ENCODE peak calls at places on chromosome 15, in nine cellular contexts. A is NB4, B is GM12878, S is K562, V is ovary, H is heart left ventricle, Y is HCT116, Z is breast epithelium, U is A549. W is an unnamed sample.

GRCh38 chr15:93829115-93829849 is 402.1 kb upstream of the MCTP2 start:
- DNase-seq in S (no peak), V (no peak), H (peak; percentile 29), A (peak; percentile 88), Z (no peak), B (no peak), U (peak; percentile 7), Y (no peak), W (no peak)

GRCh38 chr15:40115670-40116093 is 7.0 kb upstream of the BMF start:
- DNase-seq in Z (peak; percentile 84), B (peak; percentile 83), U (no peak), A (peak; percentile 97), Y (no peak), S (no peak), V (no peak), H (peak; percentile 71), W (no peak)

GRCh38 chr15:59437777-59438574 is at the start of gene FAM81A:
- DNase-seq in Y (peak; percentile 36), U (peak; percentile 73), A (peak; percentile 60), H (peak; percentile 94), Z (peak; percentile 34), B (no peak), V (peak; percentile 93), S (peak; percentile 3), W (peak; percentile 47)

GRCh38 chr15:42165081-42165480 is 8.6 kb upstream of the PLA2G4F start:
- DNase-seq in B (no peak), A (peak; percentile 70), V (no peak), Y (no peak), H (no peak), U (no peak), S (no peak), Z (no peak), W (peak; percentile 25)

GRCh38 chr15:86016750-86017149 is 62.9 kb upstream of the AGBL1 start:
- DNase-seq in A (peak; percentile 4), U (no peak), H (no peak), V (no peak), Y (no peak), B (no peak), Z (no peak), S (no peak), W (no peak)

GRCh38 chr15:91604122-91604521 is 249.4 kb upstream of the SLCO3A1 start:
- DNase-seq in Y (no peak), H (no peak), Z (no peak), U (no peak), V (no peak), S (no peak), B (no peak), A (no peak), W (no peak)

GRCh38 chr15:39127151-39127815 is 453.6 kb upstream of the THBS1 start:
- DNase-seq in H (no peak), A (no peak), Y (no peak), S (peak; percentile 6), Z (no peak), B (no peak), V (no peak), U (peak; percentile 38), W (no peak)

GRCh38 chr15:63048986-63049665 is 6.6 kb downstream of the TPM1 start:
- DNase-seq in V (peak; percentile 69), Z (peak; percentile 51), U (peak; percentile 85), Y (no peak), A (peak; percentile 52), S (peak; percentile 77), B (no peak), H (peak; percentile 77), W (peak; percentile 66)

GRCh38 chr15:76346666-76347506 is 10.3 kb downstream of the ISL2 start:
- DNase-seq in V (no peak), H (no peak), A (no peak), B (no peak), U (no peak), Z (no peak), Y (no peak), S (no peak), W (peak; percentile 51)

GRCh38 chr15:101684384-101684783 is 32.2 kb upstream of the TM2D3 start:
- DNase-seq in S (no peak), H (peak; percentile 43), U (peak; percentile 89), B (no peak), A (no peak), Z (no peak), Y (no peak), V (no peak), W (peak; percentile 82)

GRCh38 chr15:100705065-100705464 is 102.7 kb downstream of the ASB7 start:
- DNase-seq in H (no peak), B (no peak), Y (no peak), S (no peak), Z (no peak), A (no peak), U (no peak), V (no peak), W (no peak)

GRCh38 chr15:51754267-51754666 is 2.9 kb downstream of the TMOD2 start:
- DNase-seq in A (peak; percentile 61), S (no peak), Z (no peak), U (no peak), H (no peak), B (no peak), Y (no peak), V (no peak), W (no peak)

GRCh38 chr15:66747866-66748265 is 45.8 kb downstream of the SMAD6 start:
- DNase-seq in Z (no peak), U (no peak), S (no peak), B (no peak), A (no peak), V (no peak), H (no peak), Y (no peak), W (no peak)

GRCh38 chr15:74958320-74958907 is 1.8 kb upstream of the RPP25 start:
- DNase-seq in S (no peak), A (no peak), H (peak; percentile 73), U (peak; percentile 85), Z (peak; percentile 50), B (no peak), Y (no peak), V (no peak), W (no peak)

GRCh38 chr15:63979227-63979793 is 67.0 kb downstream of the DAPK2 start:
- DNase-seq in Y (no peak), U (no peak), B (no peak), A (no peak), H (peak; percentile 45), V (no peak), S (no peak), Z (no peak), W (no peak)

GRCh38 chr15:48040166-48040817 is 80.5 kb upstream of the SLC24A5 start:
- DNase-seq in U (no peak), Y (no peak), S (no peak), H (no peak), Z (no peak), V (no peak), B (no peak), A (no peak), W (peak; percentile 9)

GRCh38 chr15:43134157-43134637 is 811 bp downstream of the TMEM62 start:
- DNase-seq in V (no peak), Z (no peak), S (peak; percentile 23), B (no peak), A (no peak), U (no peak), H (no peak), Y (no peak), W (no peak)

GRCh38 chr15:76935620-76936019 is 4.1 kb downstream of the RCN2 start:
- DNase-seq in Z (no peak), S (no peak), H (no peak), V (no peak), B (peak; percentile 72), A (no peak), U (no peak), Y (no peak), W (no peak)

GRCh38 chr15:89106200-89106599 is 17.9 kb downstream of the ABHD2 start:
- DNase-seq in A (no peak), V (no peak), B (no peak), Y (no peak), U (no peak), Z (no peak), S (no peak), H (no peak), W (no peak)
- TF ChIP-seq POLR2A in A (no peak), V (no peak), B (no peak), Y (no peak), U (no peak), Z (no peak), S (no peak), H (no peak), W (no peak)

DNA sequence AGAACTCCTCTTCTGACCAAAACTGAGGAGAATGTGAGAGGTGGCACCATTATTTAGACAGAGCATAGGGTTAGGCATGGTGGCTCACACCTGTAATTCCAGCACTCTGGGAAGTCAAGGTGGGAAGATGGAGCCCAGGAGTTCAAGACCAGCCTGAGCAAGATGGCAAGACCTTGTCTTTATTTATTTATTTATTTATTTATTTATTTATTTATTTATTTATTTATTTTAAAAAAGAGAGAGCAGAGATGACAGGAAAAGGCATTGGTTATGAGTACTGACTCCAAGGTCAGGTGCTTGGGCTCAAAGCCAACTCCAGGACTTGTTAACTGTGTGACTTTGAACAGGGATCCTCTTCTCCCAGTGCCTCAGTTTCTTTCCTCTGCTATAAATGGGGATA is 217.7 kb downstream of the MEX3B start:
- DNase-seq in S (no peak), A (no peak), Z (no peak), B (no peak), V (no peak), U (no peak), H (no peak), Y (no peak), W (no peak)
- TF ChIP-seq POLR2A in S (no peak), A (no peak), Z (no peak), B (no peak), V (no peak), U (no peak), H (no peak), Y (no peak), W (no peak)

GRCh38 chr15:84734794-84735479 is 13.5 kb upstream of the ZNF592 start:
- DNase-seq in U (peak; percentile 93), Z (peak; percentile 78), S (peak; percentile 94), A (peak; percentile 96), V (no peak), H (peak; percentile 51), Y (peak; percentile 85), B (peak; percentile 94), W (peak; percentile 63)
- TF ChIP-seq POLR2A in U (peak; percentile 35), Z (no peak), S (peak; percentile 81), A (peak; percentile 37), V (no peak), H (no peak), Y (peak; percentile 42), B (peak; percentile 21), W (no peak)

DNA sequence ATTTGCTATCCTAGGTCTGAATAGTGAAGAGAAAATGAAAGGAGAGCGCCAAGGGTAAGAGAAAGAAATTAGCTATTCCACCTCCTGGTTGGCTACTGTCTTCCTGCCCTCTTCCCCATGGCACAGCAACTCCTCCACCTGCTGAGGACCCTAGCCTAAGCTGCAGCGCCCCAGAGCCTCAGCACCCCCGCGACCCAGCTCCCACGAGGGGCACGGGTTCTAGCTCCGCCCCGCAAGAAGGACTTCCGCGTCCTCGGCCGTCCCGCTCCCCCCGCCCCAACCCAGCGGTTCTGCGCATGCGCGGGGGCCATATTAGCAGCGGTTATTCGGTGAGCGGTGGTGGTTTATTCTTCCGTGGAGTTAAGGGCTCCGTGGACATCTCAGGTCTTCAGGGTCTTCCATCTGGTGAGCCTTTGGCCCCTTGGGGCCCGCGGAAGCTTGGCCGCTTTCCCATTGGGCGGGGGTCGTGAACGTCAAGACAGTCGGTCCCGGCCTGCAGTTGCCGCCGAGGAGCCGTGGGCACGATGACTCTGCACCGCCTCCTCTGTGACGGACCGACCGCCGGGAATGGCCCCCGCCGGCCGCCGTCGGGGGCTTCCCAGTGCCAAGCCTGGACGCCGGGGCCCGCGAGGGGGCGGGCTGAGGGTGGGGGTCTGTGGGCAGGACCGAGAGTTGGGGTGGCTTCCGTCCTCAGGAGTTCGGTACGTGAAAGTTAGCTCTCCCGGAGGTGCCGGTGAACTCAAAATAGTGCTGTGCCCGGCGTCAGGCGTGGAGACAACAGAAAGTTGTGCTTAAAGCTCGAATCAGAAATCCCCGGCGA is at the start of gene PSMA4:
- DNase-seq in Z (peak; percentile 86), B (peak; percentile 68), U (peak; percentile 95), V (peak; percentile 96), A (peak; percentile 94), H (peak; percentile 95), Y (peak; percentile 48), S (peak; percentile 94), W (peak; percentile 76)
- TF ChIP-seq POLR2A in Z (peak; percentile 82), B (peak; percentile 93), U (peak; percentile 95), V (peak; percentile 88), A (peak; percentile 98), H (no peak), Y (peak; percentile 55), S (peak; percentile 97), W (peak; percentile 79)